ENCODE peak calls at places on chromosomes 1 and 21, in ten cellular contexts. One of them, this sample, is unnamed.

GRCh38 chr1:32285658-32286057 is 6.2 kb upstream of the HDAC1 start:
- DNase-seq in stomach: no peak
- DNase-seq in heart left ventricle: no peak
- DNase-seq in thyroid gland: no peak
- DNase-seq in body of pancreas: no peak
- DNase-seq in spleen: no peak
- DNase-seq in adrenal gland: no peak
- DNase-seq in H54: no peak
- DNase-seq in NB4: no peak
- DNase-seq in GM12891: no peak
- DNase-seq in this sample: no peak

GRCh38 chr1:117561551-117561950 is 44.3 kb upstream of the TENT5C start:
- DNase-seq in stomach: no peak
- DNase-seq in spleen: no peak
- DNase-seq in heart left ventricle: no peak
- DNase-seq in NB4: no peak
- DNase-seq in H54: no peak
- DNase-seq in body of pancreas: no peak
- DNase-seq in adrenal gland: no peak
- DNase-seq in GM12891: no peak
- DNase-seq in thyroid gland: no peak
- DNase-seq in this sample: no peak

GRCh38 chr1:168224991-168225390 is 813 bp upstream of the SFT2D2 start:
- DNase-seq in adrenal gland: no peak
- DNase-seq in GM12891: no peak
- DNase-seq in thyroid gland: peak
- DNase-seq in spleen: no peak
- DNase-seq in stomach: no peak
- DNase-seq in H54: no peak
- DNase-seq in heart left ventricle: no peak
- DNase-seq in NB4: peak
- DNase-seq in body of pancreas: no peak
- DNase-seq in this sample: no peak

GRCh38 chr21:32338209-32338921 is 39.7 kb downstream of the MRAP start:
- DNase-seq in GM12891: no peak
- DNase-seq in adrenal gland: no peak
- DNase-seq in thyroid gland: no peak
- DNase-seq in H54: no peak
- DNase-seq in body of pancreas: no peak
- DNase-seq in stomach: no peak
- DNase-seq in heart left ventricle: no peak
- DNase-seq in NB4: no peak
- DNase-seq in spleen: no peak
- DNase-seq in this sample: no peak

GRCh38 chr1:96587222-96587621 is 134.4 kb upstream of the PTBP2 start:
- DNase-seq in NB4: no peak
- DNase-seq in body of pancreas: no peak
- DNase-seq in stomach: no peak
- DNase-seq in heart left ventricle: no peak
- DNase-seq in spleen: no peak
- DNase-seq in adrenal gland: no peak
- DNase-seq in thyroid gland: no peak
- DNase-seq in H54: no peak
- DNase-seq in GM12891: no peak
- DNase-seq in this sample: no peak

GRCh38 chr1:27773732-27774445 is 870 bp downstream of the STX12 start:
- DNase-seq in stomach: no peak
- DNase-seq in adrenal gland: no peak
- DNase-seq in spleen: no peak
- DNase-seq in body of pancreas: no peak
- DNase-seq in H54: no peak
- DNase-seq in heart left ventricle: no peak
- DNase-seq in GM12891: peak
- DNase-seq in NB4: peak
- DNase-seq in thyroid gland: no peak
- DNase-seq in this sample: no peak

GRCh38 chr1:179059185-179059483 is 22.7 kb upstream of the TOR3A start:
- DNase-seq in thyroid gland: no peak
- DNase-seq in GM12891: no peak
- DNase-seq in heart left ventricle: no peak
- DNase-seq in adrenal gland: no peak
- DNase-seq in NB4: peak
- DNase-seq in H54: no peak
- DNase-seq in stomach: no peak
- DNase-seq in body of pancreas: no peak
- DNase-seq in spleen: no peak
- DNase-seq in this sample: no peak

GRCh38 chr1:157319567-157319966 is 181.4 kb upstream of the ETV3 start:
- DNase-seq in H54: no peak
- DNase-seq in GM12891: no peak
- DNase-seq in stomach: no peak
- DNase-seq in spleen: no peak
- DNase-seq in body of pancreas: no peak
- DNase-seq in thyroid gland: no peak
- DNase-seq in adrenal gland: no peak
- DNase-seq in heart left ventricle: no peak
- DNase-seq in NB4: no peak
- DNase-seq in this sample: peak

GRCh38 chr1:163174524-163175437 is 27.9 kb downstream of the RGS5 start:
- DNase-seq in thyroid gland: peak
- DNase-seq in heart left ventricle: peak
- DNase-seq in H54: no peak
- DNase-seq in stomach: peak
- DNase-seq in spleen: peak
- DNase-seq in GM12891: peak
- DNase-seq in body of pancreas: peak
- DNase-seq in NB4: peak
- DNase-seq in adrenal gland: peak
- DNase-seq in this sample: peak

GRCh38 chr1:112429749-112430148 is 33.7 kb downstream of the CTTNBP2NL start:
- DNase-seq in heart left ventricle: no peak
- DNase-seq in stomach: no peak
- DNase-seq in GM12891: no peak
- DNase-seq in adrenal gland: no peak
- DNase-seq in thyroid gland: no peak
- DNase-seq in H54: no peak
- DNase-seq in body of pancreas: no peak
- DNase-seq in NB4: no peak
- DNase-seq in spleen: no peak
- DNase-seq in this sample: no peak

GRCh38 chr1:25566730-25567341 is 23.4 kb downstream of the LDLRAP1 start:
- DNase-seq in adrenal gland: peak
- DNase-seq in spleen: no peak
- DNase-seq in H54: no peak
- DNase-seq in body of pancreas: no peak
- DNase-seq in heart left ventricle: peak
- DNase-seq in GM12891: no peak
- DNase-seq in stomach: no peak
- DNase-seq in NB4: no peak
- DNase-seq in thyroid gland: no peak
- DNase-seq in this sample: no peak

GRCh38 chr1:44288883-44289282 is 66.2 kb downstream of the ERI3 start:
- DNase-seq in body of pancreas: no peak
- DNase-seq in thyroid gland: no peak
- DNase-seq in GM12891: no peak
- DNase-seq in spleen: no peak
- DNase-seq in heart left ventricle: no peak
- DNase-seq in NB4: no peak
- DNase-seq in H54: no peak
- DNase-seq in stomach: no peak
- DNase-seq in adrenal gland: no peak
- DNase-seq in this sample: no peak

GRCh38 chr1:178939328-178939727 is 68.5 kb upstream of the ANGPTL1 start:
- DNase-seq in adrenal gland: no peak
- DNase-seq in body of pancreas: no peak
- DNase-seq in heart left ventricle: no peak
- DNase-seq in spleen: no peak
- DNase-seq in thyroid gland: no peak
- DNase-seq in H54: no peak
- DNase-seq in stomach: no peak
- DNase-seq in NB4: no peak
- DNase-seq in GM12891: no peak
- DNase-seq in this sample: no peak

GRCh38 chr1:6260961-6261614 is at the start of gene GPR153:
- DNase-seq in NB4: peak
- DNase-seq in GM12891: peak
- DNase-seq in adrenal gland: peak
- DNase-seq in stomach: peak
- DNase-seq in H54: no peak
- DNase-seq in thyroid gland: peak
- DNase-seq in spleen: no peak
- DNase-seq in body of pancreas: peak
- DNase-seq in heart left ventricle: peak
- DNase-seq in this sample: peak

GRCh38 chr1:174788981-174789380 is 210.8 kb upstream of the CACYBP start:
- DNase-seq in GM12891: no peak
- DNase-seq in stomach: no peak
- DNase-seq in H54: peak
- DNase-seq in body of pancreas: no peak
- DNase-seq in adrenal gland: no peak
- DNase-seq in thyroid gland: no peak
- DNase-seq in spleen: no peak
- DNase-seq in heart left ventricle: no peak
- DNase-seq in NB4: peak
- DNase-seq in this sample: no peak

GRCh38 chr1:13593511-13594131 is 10.0 kb downstream of the PDPN start:
- DNase-seq in stomach: peak
- DNase-seq in H54: no peak
- DNase-seq in adrenal gland: peak
- DNase-seq in GM12891: no peak
- DNase-seq in spleen: no peak
- DNase-seq in NB4: no peak
- DNase-seq in thyroid gland: no peak
- DNase-seq in body of pancreas: peak
- DNase-seq in heart left ventricle: peak
- DNase-seq in this sample: no peak

GRCh38 chr1:188261849-188262248 is 1433.1 kb downstream of the PLA2G4A start:
- DNase-seq in body of pancreas: no peak
- DNase-seq in stomach: no peak
- DNase-seq in adrenal gland: no peak
- DNase-seq in spleen: no peak
- DNase-seq in heart left ventricle: no peak
- DNase-seq in GM12891: no peak
- DNase-seq in thyroid gland: no peak
- DNase-seq in NB4: no peak
- DNase-seq in H54: no peak
- DNase-seq in this sample: no peak

GRCh38 chr1:204711947-204712701 is 26.6 kb upstream of the LRRN2 start:
- DNase-seq in body of pancreas: no peak
- DNase-seq in NB4: no peak
- DNase-seq in heart left ventricle: peak
- DNase-seq in H54: no peak
- DNase-seq in stomach: no peak
- DNase-seq in thyroid gland: no peak
- DNase-seq in adrenal gland: no peak
- DNase-seq in GM12891: no peak
- DNase-seq in spleen: no peak
- DNase-seq in this sample: peak

GRCh38 chr1:23530750-23531651 is at the start of gene E2F2:
- DNase-seq in NB4: peak
- DNase-seq in thyroid gland: peak
- DNase-seq in adrenal gland: peak
- DNase-seq in stomach: peak
- DNase-seq in heart left ventricle: peak
- DNase-seq in H54: peak
- DNase-seq in GM12891: peak
- DNase-seq in body of pancreas: peak
- DNase-seq in spleen: peak
- DNase-seq in this sample: peak
- TF ChIP-seq POLR2A in NB4: peak
- TF ChIP-seq POLR2A in thyroid gland: no peak
- TF ChIP-seq POLR2A in adrenal gland: no peak
- TF ChIP-seq POLR2A in stomach: no peak
- TF ChIP-seq POLR2A in heart left ventricle: peak
- TF ChIP-seq POLR2A in H54: peak
- TF ChIP-seq POLR2A in GM12891: no peak
- TF ChIP-seq POLR2A in body of pancreas: peak
- TF ChIP-seq POLR2A in spleen: no peak
- TF ChIP-seq POLR2A in this sample: peak

GRCh38 chr1:167216809-167217208 is 3.9 kb upstream of the POU2F1 start:
- DNase-seq in stomach: no peak
- DNase-seq in body of pancreas: no peak
- DNase-seq in adrenal gland: no peak
- DNase-seq in GM12891: no peak
- DNase-seq in spleen: no peak
- DNase-seq in NB4: no peak
- DNase-seq in H54: no peak
- DNase-seq in heart left ventricle: no peak
- DNase-seq in thyroid gland: no peak
- DNase-seq in this sample: no peak
- TF ChIP-seq POLR2A in stomach: no peak
- TF ChIP-seq POLR2A in body of pancreas: no peak
- TF ChIP-seq POLR2A in adrenal gland: no peak
- TF ChIP-seq POLR2A in GM12891: no peak
- TF ChIP-seq POLR2A in spleen: no peak
- TF ChIP-seq POLR2A in NB4: no peak
- TF ChIP-seq POLR2A in H54: no peak
- TF ChIP-seq POLR2A in heart left ventricle: no peak
- TF ChIP-seq POLR2A in thyroid gland: no peak
- TF ChIP-seq POLR2A in this sample: no peak

DNA sequence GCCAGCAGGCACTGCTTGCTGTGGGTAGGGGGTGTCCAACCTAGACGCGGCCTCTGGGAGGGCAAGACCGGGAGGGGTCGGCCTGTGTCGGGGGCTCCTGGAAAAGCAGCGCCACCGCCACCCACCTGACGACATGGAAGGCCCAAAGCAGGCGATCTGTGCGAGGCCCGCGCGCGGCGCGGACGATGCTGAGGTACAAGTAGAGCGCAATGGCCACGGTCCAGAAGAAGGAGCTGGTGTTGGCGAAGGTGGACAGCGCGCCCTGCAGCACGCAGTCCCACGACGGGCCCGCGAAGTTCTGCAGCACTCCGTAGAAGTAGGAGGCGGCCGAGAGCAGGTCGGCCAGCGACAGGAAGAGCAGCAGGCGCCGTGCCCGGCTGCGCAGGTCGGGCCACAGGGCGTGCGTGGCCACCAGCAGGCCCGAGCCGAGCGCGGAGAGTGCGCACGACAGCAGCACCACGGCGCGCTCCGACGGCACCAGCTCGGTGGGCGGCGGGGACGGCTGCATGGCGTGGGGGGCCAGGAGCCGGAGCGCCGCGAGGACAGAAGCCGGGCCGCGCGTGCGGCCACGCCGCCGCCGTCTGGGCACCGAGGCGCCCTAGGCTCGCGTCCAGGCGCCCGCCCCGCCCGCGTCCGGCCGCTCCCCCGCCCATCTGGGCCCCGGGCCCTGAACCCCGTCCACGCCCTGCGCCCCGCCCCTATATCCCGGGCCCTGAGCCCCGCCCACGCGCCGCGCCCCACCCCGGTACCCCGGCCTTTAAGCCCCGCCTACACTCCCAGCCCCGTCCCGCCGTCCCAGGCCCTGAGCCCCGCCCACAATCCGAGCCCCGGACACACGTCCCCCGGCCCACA is at the start of gene GPR157:
- DNase-seq in H54: peak
- DNase-seq in adrenal gland: peak
- DNase-seq in body of pancreas: peak
- DNase-seq in stomach: peak
- DNase-seq in NB4: peak
- DNase-seq in spleen: peak
- DNase-seq in thyroid gland: peak
- DNase-seq in GM12891: peak
- DNase-seq in heart left ventricle: peak
- DNase-seq in this sample: peak
- TF ChIP-seq POLR2A in H54: peak
- TF ChIP-seq POLR2A in adrenal gland: peak
- TF ChIP-seq POLR2A in body of pancreas: peak
- TF ChIP-seq POLR2A in stomach: no peak
- TF ChIP-seq POLR2A in NB4: peak
- TF ChIP-seq POLR2A in spleen: no peak
- TF ChIP-seq POLR2A in thyroid gland: peak
- TF ChIP-seq POLR2A in GM12891: no peak
- TF ChIP-seq POLR2A in heart left ventricle: peak
- TF ChIP-seq POLR2A in this sample: no peak

GRCh38 chr1:93447481-93448291 is at the start of gene FNBP1L:
- DNase-seq in heart left ventricle: peak
- DNase-seq in stomach: peak
- DNase-seq in NB4: peak
- DNase-seq in adrenal gland: peak
- DNase-seq in H54: peak
- DNase-seq in body of pancreas: peak
- DNase-seq in thyroid gland: peak
- DNase-seq in GM12891: peak
- DNase-seq in spleen: peak
- DNase-seq in this sample: peak
- TF ChIP-seq POLR2A in heart left ventricle: peak
- TF ChIP-seq POLR2A in stomach: peak
- TF ChIP-seq POLR2A in NB4: no peak
- TF ChIP-seq POLR2A in adrenal gland: no peak
- TF ChIP-seq POLR2A in H54: peak
- TF ChIP-seq POLR2A in body of pancreas: peak
- TF ChIP-seq POLR2A in thyroid gland: peak
- TF ChIP-seq POLR2A in GM12891: no peak
- TF ChIP-seq POLR2A in spleen: no peak
- TF ChIP-seq POLR2A in this sample: no peak